ENCODE peak calls at places on chromosome 6, in ten cellular contexts. One of them, this sample, is unnamed.

GRCh38 chr6:16316741-16317251 is 78.4 kb downstream of the GMPR start:
- DNase-seq in posterior cingulate gyrus: peak
- DNase-seq in A172: peak
- DNase-seq in BJ: no peak
- DNase-seq in NCI-H2081: peak
- DNase-seq in activated T-helper 2 cell treated with anti-CD3 and anti-CD28 coated beads, Interferon-gamma antibody, Interleukin-2, Interleukin-4, amounts not matched to agents 10 μg/mL and 5 μg/mL and 100 μg/mL, durations not matched to agents 14 hours and 24 hours and 36 hours: no peak
- DNase-seq in mucosa of gallbladder: no peak
- DNase-seq in left ventricle myocardium inferior: no peak
- DNase-seq in fibroblast of pulmonary artery: peak
- DNase-seq in GM23248: peak
- DNase-seq in this sample: peak

GRCh38 chr6:151292974-151293373 is 53.2 kb downstream of the AKAP12 start:
- DNase-seq in posterior cingulate gyrus: no peak
- DNase-seq in A172: no peak
- DNase-seq in BJ: peak
- DNase-seq in NCI-H2081: no peak
- DNase-seq in activated T-helper 2 cell treated with anti-CD3 and anti-CD28 coated beads, Interferon-gamma antibody, Interleukin-2, Interleukin-4, amounts not matched to agents 10 μg/mL and 5 μg/mL and 100 μg/mL, durations not matched to agents 14 hours and 24 hours and 36 hours: no peak
- DNase-seq in mucosa of gallbladder: no peak
- DNase-seq in left ventricle myocardium inferior: no peak
- DNase-seq in fibroblast of pulmonary artery: peak
- DNase-seq in GM23248: no peak
- DNase-seq in this sample: no peak

GRCh38 chr6:16572943-16573342 is 188.3 kb downstream of the ATXN1 start:
- DNase-seq in posterior cingulate gyrus: no peak
- DNase-seq in A172: no peak
- DNase-seq in BJ: no peak
- DNase-seq in NCI-H2081: no peak
- DNase-seq in activated T-helper 2 cell treated with anti-CD3 and anti-CD28 coated beads, Interferon-gamma antibody, Interleukin-2, Interleukin-4, amounts not matched to agents 10 μg/mL and 5 μg/mL and 100 μg/mL, durations not matched to agents 14 hours and 24 hours and 36 hours: no peak
- DNase-seq in mucosa of gallbladder: no peak
- DNase-seq in left ventricle myocardium inferior: no peak
- DNase-seq in fibroblast of pulmonary artery: no peak
- DNase-seq in GM23248: no peak
- DNase-seq in this sample: no peak

GRCh38 chr6:118663993-118664985 is 12.9 kb upstream of the CEP85L start:
- DNase-seq in posterior cingulate gyrus: no peak
- DNase-seq in A172: no peak
- DNase-seq in BJ: no peak
- DNase-seq in NCI-H2081: no peak
- DNase-seq in activated T-helper 2 cell treated with anti-CD3 and anti-CD28 coated beads, Interferon-gamma antibody, Interleukin-2, Interleukin-4, amounts not matched to agents 10 μg/mL and 5 μg/mL and 100 μg/mL, durations not matched to agents 14 hours and 24 hours and 36 hours: no peak
- DNase-seq in mucosa of gallbladder: no peak
- DNase-seq in left ventricle myocardium inferior: no peak
- DNase-seq in fibroblast of pulmonary artery: no peak
- DNase-seq in GM23248: peak
- DNase-seq in this sample: no peak

GRCh38 chr6:2103644-2104523 is 141.5 kb downstream of the GMDS start:
- DNase-seq in posterior cingulate gyrus: no peak
- DNase-seq in A172: peak
- DNase-seq in BJ: peak
- DNase-seq in NCI-H2081: peak
- DNase-seq in activated T-helper 2 cell treated with anti-CD3 and anti-CD28 coated beads, Interferon-gamma antibody, Interleukin-2, Interleukin-4, amounts not matched to agents 10 μg/mL and 5 μg/mL and 100 μg/mL, durations not matched to agents 14 hours and 24 hours and 36 hours: no peak
- DNase-seq in mucosa of gallbladder: no peak
- DNase-seq in left ventricle myocardium inferior: no peak
- DNase-seq in fibroblast of pulmonary artery: peak
- DNase-seq in GM23248: peak
- DNase-seq in this sample: peak

GRCh38 chr6:63351995-63352586 is 32.3 kb upstream of the LGSN start:
- DNase-seq in posterior cingulate gyrus: no peak
- DNase-seq in A172: peak
- DNase-seq in BJ: no peak
- DNase-seq in NCI-H2081: no peak
- DNase-seq in activated T-helper 2 cell treated with anti-CD3 and anti-CD28 coated beads, Interferon-gamma antibody, Interleukin-2, Interleukin-4, amounts not matched to agents 10 μg/mL and 5 μg/mL and 100 μg/mL, durations not matched to agents 14 hours and 24 hours and 36 hours: no peak
- DNase-seq in mucosa of gallbladder: no peak
- DNase-seq in left ventricle myocardium inferior: no peak
- DNase-seq in fibroblast of pulmonary artery: peak
- DNase-seq in GM23248: peak
- DNase-seq in this sample: peak

GRCh38 chr6:52141596-52141995 is 44.6 kb upstream of the IL17A start:
- DNase-seq in posterior cingulate gyrus: no peak
- DNase-seq in A172: no peak
- DNase-seq in BJ: no peak
- DNase-seq in NCI-H2081: no peak
- DNase-seq in activated T-helper 2 cell treated with anti-CD3 and anti-CD28 coated beads, Interferon-gamma antibody, Interleukin-2, Interleukin-4, amounts not matched to agents 10 μg/mL and 5 μg/mL and 100 μg/mL, durations not matched to agents 14 hours and 24 hours and 36 hours: no peak
- DNase-seq in mucosa of gallbladder: no peak
- DNase-seq in left ventricle myocardium inferior: no peak
- DNase-seq in fibroblast of pulmonary artery: no peak
- DNase-seq in GM23248: no peak
- DNase-seq in this sample: no peak

GRCh38 chr6:87407531-87407895 is 259 bp upstream of the CFAP206 start:
- DNase-seq in posterior cingulate gyrus: no peak
- DNase-seq in A172: peak
- DNase-seq in BJ: no peak
- DNase-seq in NCI-H2081: peak
- DNase-seq in activated T-helper 2 cell treated with anti-CD3 and anti-CD28 coated beads, Interferon-gamma antibody, Interleukin-2, Interleukin-4, amounts not matched to agents 10 μg/mL and 5 μg/mL and 100 μg/mL, durations not matched to agents 14 hours and 24 hours and 36 hours: no peak
- DNase-seq in mucosa of gallbladder: no peak
- DNase-seq in left ventricle myocardium inferior: no peak
- DNase-seq in fibroblast of pulmonary artery: peak
- DNase-seq in GM23248: peak
- DNase-seq in this sample: peak

GRCh38 chr6:143215785-143216184 is 155.1 kb downstream of the AIG1 start:
- DNase-seq in posterior cingulate gyrus: no peak
- DNase-seq in A172: no peak
- DNase-seq in BJ: no peak
- DNase-seq in NCI-H2081: no peak
- DNase-seq in activated T-helper 2 cell treated with anti-CD3 and anti-CD28 coated beads, Interferon-gamma antibody, Interleukin-2, Interleukin-4, amounts not matched to agents 10 μg/mL and 5 μg/mL and 100 μg/mL, durations not matched to agents 14 hours and 24 hours and 36 hours: no peak
- DNase-seq in mucosa of gallbladder: no peak
- DNase-seq in left ventricle myocardium inferior: no peak
- DNase-seq in fibroblast of pulmonary artery: no peak
- DNase-seq in GM23248: no peak
- DNase-seq in this sample: no peak

GRCh38 chr6:11785953-11786579 is 7.5 kb upstream of the ADTRP start:
- DNase-seq in posterior cingulate gyrus: no peak
- DNase-seq in A172: no peak
- DNase-seq in BJ: no peak
- DNase-seq in NCI-H2081: no peak
- DNase-seq in activated T-helper 2 cell treated with anti-CD3 and anti-CD28 coated beads, Interferon-gamma antibody, Interleukin-2, Interleukin-4, amounts not matched to agents 10 μg/mL and 5 μg/mL and 100 μg/mL, durations not matched to agents 14 hours and 24 hours and 36 hours: peak
- DNase-seq in mucosa of gallbladder: no peak
- DNase-seq in left ventricle myocardium inferior: no peak
- DNase-seq in fibroblast of pulmonary artery: no peak
- DNase-seq in GM23248: no peak
- DNase-seq in this sample: no peak

GRCh38 chr6:31575335-31575901 is at the start of gene TNF:
- DNase-seq in posterior cingulate gyrus: peak
- DNase-seq in A172: no peak
- DNase-seq in BJ: no peak
- DNase-seq in NCI-H2081: no peak
- DNase-seq in activated T-helper 2 cell treated with anti-CD3 and anti-CD28 coated beads, Interferon-gamma antibody, Interleukin-2, Interleukin-4, amounts not matched to agents 10 μg/mL and 5 μg/mL and 100 μg/mL, durations not matched to agents 14 hours and 24 hours and 36 hours: peak
- DNase-seq in mucosa of gallbladder: peak
- DNase-seq in left ventricle myocardium inferior: peak
- DNase-seq in fibroblast of pulmonary artery: no peak
- DNase-seq in GM23248: no peak
- DNase-seq in this sample: peak

GRCh38 chr6:35048631-35049083 is 92.5 kb downstream of the TCP11 start:
- DNase-seq in posterior cingulate gyrus: peak
- DNase-seq in A172: no peak
- DNase-seq in BJ: no peak
- DNase-seq in NCI-H2081: no peak
- DNase-seq in activated T-helper 2 cell treated with anti-CD3 and anti-CD28 coated beads, Interferon-gamma antibody, Interleukin-2, Interleukin-4, amounts not matched to agents 10 μg/mL and 5 μg/mL and 100 μg/mL, durations not matched to agents 14 hours and 24 hours and 36 hours: peak
- DNase-seq in mucosa of gallbladder: peak
- DNase-seq in left ventricle myocardium inferior: no peak
- DNase-seq in fibroblast of pulmonary artery: peak
- DNase-seq in GM23248: peak
- DNase-seq in this sample: no peak

GRCh38 chr6:164928366-164929154 is 380.8 kb downstream of the C6orf118 start:
- DNase-seq in posterior cingulate gyrus: peak
- DNase-seq in A172: no peak
- DNase-seq in BJ: no peak
- DNase-seq in NCI-H2081: peak
- DNase-seq in activated T-helper 2 cell treated with anti-CD3 and anti-CD28 coated beads, Interferon-gamma antibody, Interleukin-2, Interleukin-4, amounts not matched to agents 10 μg/mL and 5 μg/mL and 100 μg/mL, durations not matched to agents 14 hours and 24 hours and 36 hours: no peak
- DNase-seq in mucosa of gallbladder: no peak
- DNase-seq in left ventricle myocardium inferior: no peak
- DNase-seq in fibroblast of pulmonary artery: no peak
- DNase-seq in GM23248: peak
- DNase-seq in this sample: no peak

GRCh38 chr6:106163966-106164877 is 78.1 kb downstream of the PRDM1 start:
- DNase-seq in posterior cingulate gyrus: peak
- DNase-seq in A172: no peak
- DNase-seq in BJ: peak
- DNase-seq in NCI-H2081: no peak
- DNase-seq in activated T-helper 2 cell treated with anti-CD3 and anti-CD28 coated beads, Interferon-gamma antibody, Interleukin-2, Interleukin-4, amounts not matched to agents 10 μg/mL and 5 μg/mL and 100 μg/mL, durations not matched to agents 14 hours and 24 hours and 36 hours: peak
- DNase-seq in mucosa of gallbladder: peak
- DNase-seq in left ventricle myocardium inferior: no peak
- DNase-seq in fibroblast of pulmonary artery: peak
- DNase-seq in GM23248: peak
- DNase-seq in this sample: peak

GRCh38 chr6:20830576-20830975 is 296.3 kb downstream of the CDKAL1 start:
- DNase-seq in posterior cingulate gyrus: no peak
- DNase-seq in A172: no peak
- DNase-seq in BJ: no peak
- DNase-seq in NCI-H2081: no peak
- DNase-seq in activated T-helper 2 cell treated with anti-CD3 and anti-CD28 coated beads, Interferon-gamma antibody, Interleukin-2, Interleukin-4, amounts not matched to agents 10 μg/mL and 5 μg/mL and 100 μg/mL, durations not matched to agents 14 hours and 24 hours and 36 hours: no peak
- DNase-seq in mucosa of gallbladder: no peak
- DNase-seq in left ventricle myocardium inferior: no peak
- DNase-seq in fibroblast of pulmonary artery: no peak
- DNase-seq in GM23248: no peak
- DNase-seq in this sample: no peak

GRCh38 chr6:28090902-28091586 is 10.7 kb downstream of the ZNF165 start:
- DNase-seq in posterior cingulate gyrus: peak
- DNase-seq in A172: no peak
- DNase-seq in BJ: no peak
- DNase-seq in NCI-H2081: no peak
- DNase-seq in activated T-helper 2 cell treated with anti-CD3 and anti-CD28 coated beads, Interferon-gamma antibody, Interleukin-2, Interleukin-4, amounts not matched to agents 10 μg/mL and 5 μg/mL and 100 μg/mL, durations not matched to agents 14 hours and 24 hours and 36 hours: no peak
- DNase-seq in mucosa of gallbladder: no peak
- DNase-seq in left ventricle myocardium inferior: peak
- DNase-seq in fibroblast of pulmonary artery: no peak
- DNase-seq in GM23248: peak
- DNase-seq in this sample: no peak

GRCh38 chr6:112443666-112444065 is 96.5 kb downstream of the RFPL4B start:
- DNase-seq in posterior cingulate gyrus: no peak
- DNase-seq in A172: no peak
- DNase-seq in BJ: peak
- DNase-seq in NCI-H2081: no peak
- DNase-seq in activated T-helper 2 cell treated with anti-CD3 and anti-CD28 coated beads, Interferon-gamma antibody, Interleukin-2, Interleukin-4, amounts not matched to agents 10 μg/mL and 5 μg/mL and 100 μg/mL, durations not matched to agents 14 hours and 24 hours and 36 hours: no peak
- DNase-seq in mucosa of gallbladder: peak
- DNase-seq in left ventricle myocardium inferior: peak
- DNase-seq in fibroblast of pulmonary artery: peak
- DNase-seq in GM23248: peak
- DNase-seq in this sample: peak

GRCh38 chr6:152973916-152974315 is 8.9 kb downstream of the FBXO5 start:
- DNase-seq in posterior cingulate gyrus: no peak
- DNase-seq in A172: no peak
- DNase-seq in BJ: no peak
- DNase-seq in NCI-H2081: no peak
- DNase-seq in activated T-helper 2 cell treated with anti-CD3 and anti-CD28 coated beads, Interferon-gamma antibody, Interleukin-2, Interleukin-4, amounts not matched to agents 10 μg/mL and 5 μg/mL and 100 μg/mL, durations not matched to agents 14 hours and 24 hours and 36 hours: no peak
- DNase-seq in mucosa of gallbladder: no peak
- DNase-seq in left ventricle myocardium inferior: no peak
- DNase-seq in fibroblast of pulmonary artery: no peak
- DNase-seq in GM23248: no peak
- DNase-seq in this sample: no peak

GRCh38 chr6:49556429-49556837 is 6.0 kb downstream of the C6orf141 start:
- DNase-seq in posterior cingulate gyrus: no peak
- DNase-seq in A172: peak
- DNase-seq in BJ: peak
- DNase-seq in NCI-H2081: peak
- DNase-seq in activated T-helper 2 cell treated with anti-CD3 and anti-CD28 coated beads, Interferon-gamma antibody, Interleukin-2, Interleukin-4, amounts not matched to agents 10 μg/mL and 5 μg/mL and 100 μg/mL, durations not matched to agents 14 hours and 24 hours and 36 hours: no peak
- DNase-seq in mucosa of gallbladder: peak
- DNase-seq in left ventricle myocardium inferior: no peak
- DNase-seq in fibroblast of pulmonary artery: peak
- DNase-seq in GM23248: peak
- DNase-seq in this sample: no peak

GRCh38 chr6:118652051-118652699 is 784 bp upstream of the CEP85L start:
- DNase-seq in posterior cingulate gyrus: no peak
- DNase-seq in A172: no peak
- DNase-seq in BJ: no peak
- DNase-seq in NCI-H2081: no peak
- DNase-seq in activated T-helper 2 cell treated with anti-CD3 and anti-CD28 coated beads, Interferon-gamma antibody, Interleukin-2, Interleukin-4, amounts not matched to agents 10 μg/mL and 5 μg/mL and 100 μg/mL, durations not matched to agents 14 hours and 24 hours and 36 hours: no peak
- DNase-seq in mucosa of gallbladder: no peak
- DNase-seq in left ventricle myocardium inferior: no peak
- DNase-seq in fibroblast of pulmonary artery: no peak
- DNase-seq in GM23248: no peak
- DNase-seq in this sample: no peak

GRCh38 chr6:30787954-30788353 is 43.6 kb upstream of the IER3 start:
- DNase-seq in posterior cingulate gyrus: no peak
- DNase-seq in A172: no peak
- DNase-seq in BJ: no peak
- DNase-seq in NCI-H2081: no peak
- DNase-seq in activated T-helper 2 cell treated with anti-CD3 and anti-CD28 coated beads, Interferon-gamma antibody, Interleukin-2, Interleukin-4, amounts not matched to agents 10 μg/mL and 5 μg/mL and 100 μg/mL, durations not matched to agents 14 hours and 24 hours and 36 hours: peak
- DNase-seq in mucosa of gallbladder: no peak
- DNase-seq in left ventricle myocardium inferior: no peak
- DNase-seq in fibroblast of pulmonary artery: no peak
- DNase-seq in GM23248: no peak
- DNase-seq in this sample: no peak

GRCh38 chr6:20700375-20700774 is 166.1 kb downstream of the CDKAL1 start:
- DNase-seq in posterior cingulate gyrus: no peak
- DNase-seq in A172: no peak
- DNase-seq in BJ: no peak
- DNase-seq in NCI-H2081: peak
- DNase-seq in activated T-helper 2 cell treated with anti-CD3 and anti-CD28 coated beads, Interferon-gamma antibody, Interleukin-2, Interleukin-4, amounts not matched to agents 10 μg/mL and 5 μg/mL and 100 μg/mL, durations not matched to agents 14 hours and 24 hours and 36 hours: no peak
- DNase-seq in mucosa of gallbladder: no peak
- DNase-seq in left ventricle myocardium inferior: no peak
- DNase-seq in fibroblast of pulmonary artery: no peak
- DNase-seq in GM23248: no peak
- DNase-seq in this sample: no peak

GRCh38 chr6:42294759-42295158 is 77.1 kb upstream of the MRPS10 start:
- DNase-seq in posterior cingulate gyrus: no peak
- DNase-seq in A172: peak
- DNase-seq in BJ: peak
- DNase-seq in NCI-H2081: no peak
- DNase-seq in activated T-helper 2 cell treated with anti-CD3 and anti-CD28 coated beads, Interferon-gamma antibody, Interleukin-2, Interleukin-4, amounts not matched to agents 10 μg/mL and 5 μg/mL and 100 μg/mL, durations not matched to agents 14 hours and 24 hours and 36 hours: no peak
- DNase-seq in mucosa of gallbladder: peak
- DNase-seq in left ventricle myocardium inferior: no peak
- DNase-seq in fibroblast of pulmonary artery: peak
- DNase-seq in GM23248: peak
- DNase-seq in this sample: peak

GRCh38 chr6:143232849-143233248 is 172.2 kb downstream of the AIG1 start:
- DNase-seq in posterior cingulate gyrus: peak
- DNase-seq in A172: peak
- DNase-seq in BJ: no peak
- DNase-seq in NCI-H2081: peak
- DNase-seq in activated T-helper 2 cell treated with anti-CD3 and anti-CD28 coated beads, Interferon-gamma antibody, Interleukin-2, Interleukin-4, amounts not matched to agents 10 μg/mL and 5 μg/mL and 100 μg/mL, durations not matched to agents 14 hours and 24 hours and 36 hours: no peak
- DNase-seq in mucosa of gallbladder: no peak
- DNase-seq in left ventricle myocardium inferior: no peak
- DNase-seq in fibroblast of pulmonary artery: peak
- DNase-seq in GM23248: peak
- DNase-seq in this sample: no peak

GRCh38 chr6:101202975-101203374 is 190.5 kb upstream of the GRIK2 start:
- DNase-seq in posterior cingulate gyrus: no peak
- DNase-seq in A172: no peak
- DNase-seq in BJ: no peak
- DNase-seq in NCI-H2081: no peak
- DNase-seq in activated T-helper 2 cell treated with anti-CD3 and anti-CD28 coated beads, Interferon-gamma antibody, Interleukin-2, Interleukin-4, amounts not matched to agents 10 μg/mL and 5 μg/mL and 100 μg/mL, durations not matched to agents 14 hours and 24 hours and 36 hours: no peak
- DNase-seq in mucosa of gallbladder: no peak
- DNase-seq in left ventricle myocardium inferior: no peak
- DNase-seq in fibroblast of pulmonary artery: no peak
- DNase-seq in GM23248: no peak
- DNase-seq in this sample: no peak

GRCh38 chr6:62280099-62280498 is 5.9 kb downstream of the KHDRBS2 start:
- DNase-seq in posterior cingulate gyrus: no peak
- DNase-seq in A172: no peak
- DNase-seq in BJ: no peak
- DNase-seq in NCI-H2081: no peak
- DNase-seq in activated T-helper 2 cell treated with anti-CD3 and anti-CD28 coated beads, Interferon-gamma antibody, Interleukin-2, Interleukin-4, amounts not matched to agents 10 μg/mL and 5 μg/mL and 100 μg/mL, durations not matched to agents 14 hours and 24 hours and 36 hours: no peak
- DNase-seq in mucosa of gallbladder: no peak
- DNase-seq in left ventricle myocardium inferior: no peak
- DNase-seq in fibroblast of pulmonary artery: no peak
- DNase-seq in GM23248: no peak
- DNase-seq in this sample: no peak

GRCh38 chr6:136751478-136751956 is 40.8 kb downstream of the MAP3K5 start:
- DNase-seq in posterior cingulate gyrus: no peak
- DNase-seq in A172: no peak
- DNase-seq in BJ: peak
- DNase-seq in NCI-H2081: no peak
- DNase-seq in activated T-helper 2 cell treated with anti-CD3 and anti-CD28 coated beads, Interferon-gamma antibody, Interleukin-2, Interleukin-4, amounts not matched to agents 10 μg/mL and 5 μg/mL and 100 μg/mL, durations not matched to agents 14 hours and 24 hours and 36 hours: peak
- DNase-seq in mucosa of gallbladder: no peak
- DNase-seq in left ventricle myocardium inferior: no peak
- DNase-seq in fibroblast of pulmonary artery: no peak
- DNase-seq in GM23248: no peak
- DNase-seq in this sample: no peak

GRCh38 chr6:106910999-106911949 is 63.3 kb downstream of the CD24 start:
- DNase-seq in posterior cingulate gyrus: no peak
- DNase-seq in A172: peak
- DNase-seq in BJ: no peak
- DNase-seq in NCI-H2081: peak
- DNase-seq in activated T-helper 2 cell treated with anti-CD3 and anti-CD28 coated beads, Interferon-gamma antibody, Interleukin-2, Interleukin-4, amounts not matched to agents 10 μg/mL and 5 μg/mL and 100 μg/mL, durations not matched to agents 14 hours and 24 hours and 36 hours: no peak
- DNase-seq in mucosa of gallbladder: no peak
- DNase-seq in left ventricle myocardium inferior: no peak
- DNase-seq in fibroblast of pulmonary artery: no peak
- DNase-seq in GM23248: no peak
- DNase-seq in this sample: no peak